ENCODE peak calls at places on chromosomes 7 and 10, in eight cellular contexts. M, R, P, T, Z, U, J and E are unnamed samples.

GRCh38 chr7:32506266-32507054 is 11.2 kb downstream of the AVL9 start:
- DNase-seq in Z (peak; percentile 84), R (peak; percentile 39), U (no peak), P (peak; percentile 92), T (no peak), J (peak; percentile 64), M (peak; percentile 90), E (no peak)

GRCh38 chr10:18178862-18179483 is 38.7 kb downstream of the CACNB2 start:
- DNase-seq in J (no peak), U (no peak), T (no peak), P (no peak), Z (no peak), M (no peak), R (peak; percentile 26), E (no peak)

GRCh38 chr7:30142710-30143109 is 7.9 kb downstream of the MTURN start:
- DNase-seq in M (peak; percentile 19), U (no peak), T (no peak), J (peak; percentile 58), Z (peak; percentile 65), R (peak; percentile 93), P (peak; percentile 63), E (no peak)

GRCh38 chr10:83562381-83562780 is 576.9 kb upstream of the GHITM start:
- DNase-seq in J (no peak), Z (no peak), R (no peak), P (no peak), M (no peak), T (peak; percentile 41), U (no peak), E (no peak)

GRCh38 chr10:35300063-35300699 is 36.1 kb upstream of the CCNY start:
- DNase-seq in Z (peak; percentile 34), J (no peak), P (peak; percentile 91), U (no peak), R (peak; percentile 99), M (peak; percentile 43), T (no peak), E (no peak)

GRCh38 chr7:585873-586272 is 66.2 kb upstream of the PDGFA start:
- DNase-seq in M (no peak), R (no peak), U (no peak), T (no peak), J (no peak), P (no peak), Z (no peak), E (no peak)

GRCh38 chr10:126264089-126265018 is 123.9 kb downstream of the ADAM12 start:
- DNase-seq in M (no peak), P (no peak), R (no peak), U (no peak), Z (no peak), T (no peak), J (no peak), E (no peak)

GRCh38 chr7:143487566-143487965 is 9.9 kb downstream of the TAS2R41 start:
- DNase-seq in J (peak; percentile 33), P (no peak), R (no peak), U (no peak), M (peak; percentile 62), Z (peak; percentile 32), T (no peak), E (no peak)

GRCh38 chr10:114367041-114367675 is 37.1 kb downstream of the AFAP1L2 start:
- DNase-seq in R (no peak), Z (peak; percentile 64), T (no peak), J (no peak), M (no peak), P (no peak), U (no peak), E (no peak)

GRCh38 chr7:115707684-115708341 is 322.8 kb downstream of the TFEC start:
- DNase-seq in J (no peak), M (no peak), R (no peak), Z (no peak), P (no peak), T (no peak), U (no peak), E (no peak)

GRCh38 chr7:2934211-2934731 is 90.2 kb upstream of the GNA12 start:
- DNase-seq in U (no peak), R (peak; percentile 64), M (peak; percentile 70), J (peak; percentile 44), Z (peak; percentile 67), P (peak; percentile 84), T (peak; percentile 37), E (no peak)

GRCh38 chr7:47759056-47759706 is 177.3 kb upstream of the TNS3 start:
- DNase-seq in U (peak; percentile 15), Z (no peak), M (no peak), R (peak; percentile 14), P (peak; percentile 19), T (no peak), J (no peak), E (no peak)

GRCh38 chr10:104328916-104329710 is 9.2 kb downstream of the ITPRIP start:
- DNase-seq in J (peak; percentile 86), R (peak; percentile 90), T (peak; percentile 60), P (peak; percentile 99), M (peak; percentile 97), Z (peak; percentile 100), U (peak; percentile 58), E (peak; percentile 92)

GRCh38 chr7:86644282-86645173 is 819 bp downstream of the GRM3 start:
- DNase-seq in U (no peak), Z (no peak), M (no peak), J (no peak), P (no peak), T (peak; percentile 65), R (no peak), E (peak; percentile 69)

GRCh38 chr7:153090757-153091156 is 331.2 kb downstream of the ACTR3B start:
- DNase-seq in J (no peak), U (no peak), P (no peak), T (no peak), R (no peak), M (no peak), Z (peak; percentile 9), E (no peak)

GRCh38 chr10:78314651-78315050 is 281.0 kb downstream of the RPS24 start:
- DNase-seq in P (no peak), Z (no peak), M (no peak), R (no peak), U (no peak), T (no peak), J (no peak), E (no peak)

GRCh38 chr7:106717997-106718871 is 57.3 kb upstream of the CCDC71L start:
- DNase-seq in R (peak; percentile 96), T (no peak), M (peak; percentile 98), Z (peak; percentile 91), P (peak; percentile 95), J (peak; percentile 98), U (peak; percentile 43), E (no peak)

GRCh38 chr7:155248366-155248756 is 49.3 kb upstream of the INSIG1 start:
- DNase-seq in Z (no peak), R (no peak), P (no peak), M (no peak), U (no peak), T (no peak), J (no peak), E (no peak)

GRCh38 chr7:117750612-117751563 is 122.4 kb downstream of the CTTNBP2 start:
- DNase-seq in R (peak; percentile 48), J (peak; percentile 21), T (no peak), M (peak; percentile 50), P (no peak), Z (peak; percentile 61), U (peak; percentile 6), E (peak; percentile 58)

GRCh38 chr7:80722596-80723141 is 84.2 kb downstream of the CD36 start:
- DNase-seq in T (peak; percentile 48), Z (peak; percentile 97), J (peak; percentile 48), U (no peak), R (peak; percentile 98), P (peak; percentile 99), M (peak; percentile 100), E (peak; percentile 10)
- H3K4me1 ChIP-seq in T (peaks cover 11% of the 10 kb centered on the region), Z (peaks cover 11% of the 10 kb centered on the region), J (peaks cover 4% of the 10 kb centered on the region), U (no peaks in the 10 kb centered on the region), R (peaks cover 40% of the 10 kb centered on the region), P (peaks cover 29% of the 10 kb centered on the region), M (peaks cover 12% of the 10 kb centered on the region), E (peaks cover 16% of the 10 kb centered on the region)

GRCh38 chr10:27714349-27714748 is 31.3 kb downstream of the MKX start:
- DNase-seq in R (no peak), T (no peak), J (no peak), U (no peak), P (no peak), Z (no peak), M (no peak), E (no peak)

GRCh38 chr10:27716521-27716920 is 29.1 kb downstream of the MKX start:
- DNase-seq in P (no peak), T (no peak), M (peak; percentile 37), Z (no peak), J (no peak), R (no peak), U (no peak), E (no peak)

GRCh38 chr10:27717191-27717590 is 28.4 kb downstream of the MKX start:
- DNase-seq in M (no peak), R (no peak), U (no peak), J (no peak), P (no peak), T (no peak), Z (no peak), E (no peak)

GRCh38 chr10:27715505-27715904 is 30.1 kb downstream of the MKX start:
- DNase-seq in P (no peak), R (no peak), Z (no peak), J (no peak), M (no peak), T (no peak), U (no peak), E (no peak)

GRCh38 chr10:27713906-27714305 is 31.7 kb downstream of the MKX start:
- DNase-seq in J (no peak), P (no peak), M (no peak), T (no peak), R (no peak), U (no peak), Z (no peak), E (peak; percentile 43)
- H3K4me2 ChIP-seq in J (no peak overlapping the region), P (no peak overlapping the region), M (peak overlapping the region; percentile 6), T (no peak overlapping the region), R (peak overlapping the region; percentile 37), U (no peak overlapping the region), Z (no peak overlapping the region), E (no peak overlapping the region)

GRCh38 chr7:18896343-18896975 is 221.0 kb downstream of the TWIST1 start:
- DNase-seq in M (peak; percentile 13), P (no peak), T (no peak), R (no peak), J (peak; percentile 60), U (no peak), Z (no peak), E (no peak)
- H3K9me3 ChIP-seq in M (no peaks in the 10 kb centered on the region), P (no peaks in the 10 kb centered on the region), T (no peaks in the 10 kb centered on the region), R (no peaks in the 10 kb centered on the region), J (no peaks in the 10 kb centered on the region), U (no peaks in the 10 kb centered on the region), Z (no peaks in the 10 kb centered on the region), E (no peaks in the 10 kb centered on the region)

GRCh38 chr10:96651998-96652431 is 65.2 kb upstream of the TM9SF3 start:
- DNase-seq in R (no peak), T (no peak), U (peak; percentile 67), J (no peak), M (no peak), P (no peak), Z (no peak), E (no peak)

GRCh38 chr10:96658844-96659243 is 61.5 kb downstream of the PIK3AP1 start:
- DNase-seq in R (no peak), U (no peak), T (no peak), J (no peak), P (no peak), M (no peak), Z (no peak), E (no peak)

GRCh38 chr10:96657385-96657784 is 62.9 kb downstream of the PIK3AP1 start:
- DNase-seq in U (no peak), M (no peak), R (no peak), Z (no peak), J (no peak), T (no peak), P (no peak), E (no peak)

GRCh38 chr10:96656839-96657238 is 63.5 kb downstream of the PIK3AP1 start:
- DNase-seq in M (no peak), Z (peak; percentile 12), R (no peak), J (no peak), P (no peak), T (no peak), U (no peak), E (no peak)

GRCh38 chr10:96655577-96656213 is 64.6 kb downstream of the PIK3AP1 start:
- DNase-seq in Z (no peak), T (no peak), P (no peak), R (no peak), U (no peak), J (no peak), M (no peak), E (no peak)
- H3K4me1 ChIP-seq in Z (no peaks in the 10 kb centered on the region), T (no peaks in the 10 kb centered on the region), P (no peaks in the 10 kb centered on the region), R (no peaks in the 10 kb centered on the region), U (peaks cover 39% of the 10 kb centered on the region), J (no peaks in the 10 kb centered on the region), M (no peaks in the 10 kb centered on the region), E (peaks cover 7% of the 10 kb centered on the region)